ENCODE peak calls at places on chromosome X, in five cellular contexts. One of them, this sample, is unnamed. For H3K4me1, the result is how much of the 10 kb centered on the place peaks cover.

GRCh38 chrX:138034136-138034535 is 468.2 kb downstream of the ZIC3 start:
- DNase-seq in PC-3: peak
- DNase-seq in H9: no peak
- DNase-seq in mesenchymal stem cell: no peak
- DNase-seq in neural progenitor cell: peak
- DNase-seq in this sample: no peak

GRCh38 chrX:426881-427280 is 40.2 kb upstream of the PPP2R3B start:
- DNase-seq in PC-3: peak
- DNase-seq in H9: no peak
- DNase-seq in mesenchymal stem cell: peak
- DNase-seq in neural progenitor cell: no peak
- DNase-seq in this sample: no peak

GRCh38 chrX:5702890-5703289 is 525.8 kb downstream of the NLGN4X start:
- DNase-seq in PC-3: no peak
- DNase-seq in H9: no peak
- DNase-seq in mesenchymal stem cell: no peak
- DNase-seq in neural progenitor cell: no peak
- DNase-seq in this sample: no peak

GRCh38 chrX:153510383-153510782 is 7.1 kb upstream of the ATP2B3 start:
- DNase-seq in PC-3: no peak
- DNase-seq in H9: no peak
- DNase-seq in mesenchymal stem cell: no peak
- DNase-seq in neural progenitor cell: no peak
- DNase-seq in this sample: no peak

GRCh38 chrX:53580742-53581504 is 105.6 kb downstream of the HUWE1 start:
- DNase-seq in PC-3: no peak
- DNase-seq in H9: no peak
- DNase-seq in mesenchymal stem cell: no peak
- DNase-seq in neural progenitor cell: no peak
- DNase-seq in this sample: no peak

GRCh38 chrX:95703696-95704095 is 980.9 kb upstream of the DIAPH2 start:
- DNase-seq in PC-3: no peak
- DNase-seq in H9: no peak
- DNase-seq in mesenchymal stem cell: peak
- DNase-seq in neural progenitor cell: no peak
- DNase-seq in this sample: no peak

GRCh38 chrX:56729152-56729557 is at the start of gene NBDY:
- DNase-seq in PC-3: peak
- DNase-seq in H9: peak
- DNase-seq in mesenchymal stem cell: peak
- DNase-seq in neural progenitor cell: peak
- DNase-seq in this sample: peak

GRCh38 chrX:2635366-2635765 is 55.7 kb upstream of the CD99 start:
- DNase-seq in PC-3: no peak
- DNase-seq in H9: no peak
- DNase-seq in mesenchymal stem cell: no peak
- DNase-seq in neural progenitor cell: no peak
- DNase-seq in this sample: no peak

GRCh38 chrX:9857575-9857974 is 71.3 kb downstream of the SHROOM2 start:
- DNase-seq in PC-3: no peak
- DNase-seq in H9: no peak
- DNase-seq in mesenchymal stem cell: peak
- DNase-seq in neural progenitor cell: no peak
- DNase-seq in this sample: no peak

GRCh38 chrX:68695206-68695845 is 47.9 kb downstream of the STARD8 start:
- DNase-seq in PC-3: no peak
- DNase-seq in H9: no peak
- DNase-seq in mesenchymal stem cell: no peak
- DNase-seq in neural progenitor cell: no peak
- DNase-seq in this sample: no peak

GRCh38 chrX:68697036-68697435 is 49.6 kb downstream of the STARD8 start:
- DNase-seq in PC-3: no peak
- DNase-seq in H9: no peak
- DNase-seq in mesenchymal stem cell: no peak
- DNase-seq in neural progenitor cell: no peak
- DNase-seq in this sample: no peak

GRCh38 chrX:68696267-68696666 is 48.8 kb downstream of the STARD8 start:
- DNase-seq in PC-3: no peak
- DNase-seq in H9: no peak
- DNase-seq in mesenchymal stem cell: no peak
- DNase-seq in neural progenitor cell: no peak
- DNase-seq in this sample: no peak

GRCh38 chrX:68698955-68699354 is 51.5 kb downstream of the STARD8 start:
- DNase-seq in PC-3: no peak
- DNase-seq in H9: no peak
- DNase-seq in mesenchymal stem cell: no peak
- DNase-seq in neural progenitor cell: no peak
- DNase-seq in this sample: no peak

GRCh38 chrX:68697465-68698125 is 50.1 kb downstream of the STARD8 start:
- DNase-seq in PC-3: no peak
- DNase-seq in H9: no peak
- DNase-seq in mesenchymal stem cell: no peak
- DNase-seq in neural progenitor cell: no peak
- DNase-seq in this sample: no peak
- H3K4me1 ChIP-seq in PC-3: under half
- H3K4me1 ChIP-seq in H9: under half
- H3K4me1 ChIP-seq in mesenchymal stem cell: under half
- H3K4me1 ChIP-seq in neural progenitor cell: under half
- H3K4me1 ChIP-seq in this sample: under half

GRCh38 chrX:71623714-71624113 is 5.4 kb upstream of the CXCR3 start:
- DNase-seq in PC-3: no peak
- DNase-seq in H9: no peak
- DNase-seq in mesenchymal stem cell: no peak
- DNase-seq in neural progenitor cell: no peak
- DNase-seq in this sample: no peak
- H3K9ac ChIP-seq in PC-3: no peak
- H3K9ac ChIP-seq in H9: no peak
- H3K9ac ChIP-seq in mesenchymal stem cell: no peak
- H3K9ac ChIP-seq in neural progenitor cell: no peak
- H3K9ac ChIP-seq in this sample: no peak

GRCh38 chrX:115709039-115709438 is 148.1 kb downstream of the PLS3 start:
- DNase-seq in PC-3: peak
- DNase-seq in H9: no peak
- DNase-seq in mesenchymal stem cell: no peak
- DNase-seq in neural progenitor cell: no peak
- DNase-seq in this sample: no peak

GRCh38 chrX:115719171-115719570 is 158.2 kb downstream of the PLS3 start:
- DNase-seq in PC-3: no peak
- DNase-seq in H9: no peak
- DNase-seq in mesenchymal stem cell: no peak
- DNase-seq in neural progenitor cell: no peak
- DNase-seq in this sample: no peak

GRCh38 chrX:115712484-115712883 is 151.5 kb downstream of the PLS3 start:
- DNase-seq in PC-3: no peak
- DNase-seq in H9: no peak
- DNase-seq in mesenchymal stem cell: no peak
- DNase-seq in neural progenitor cell: no peak
- DNase-seq in this sample: no peak

GRCh38 chrX:115713465-115713864 is 152.5 kb downstream of the PLS3 start:
- DNase-seq in PC-3: peak
- DNase-seq in H9: no peak
- DNase-seq in mesenchymal stem cell: no peak
- DNase-seq in neural progenitor cell: no peak
- DNase-seq in this sample: no peak
- H3K27ac ChIP-seq in PC-3: no peak
- H3K27ac ChIP-seq in H9: no peak
- H3K27ac ChIP-seq in mesenchymal stem cell: no peak
- H3K27ac ChIP-seq in neural progenitor cell: no peak
- H3K27ac ChIP-seq in this sample: no peak

GRCh38 chrX:25016361-25016671 is 551 bp upstream of the ARX start:
- DNase-seq in PC-3: no peak
- DNase-seq in H9: no peak
- DNase-seq in mesenchymal stem cell: no peak
- DNase-seq in neural progenitor cell: peak
- DNase-seq in this sample: no peak
- H3K4me1 ChIP-seq in PC-3: under half
- H3K4me1 ChIP-seq in H9: under half
- H3K4me1 ChIP-seq in mesenchymal stem cell: under half
- H3K4me1 ChIP-seq in neural progenitor cell: under half
- H3K4me1 ChIP-seq in this sample: under half

GRCh38 chrX:107773906-107774435 is 1.6 kb downstream of the TSC22D3 start:
- DNase-seq in PC-3: no peak
- DNase-seq in H9: no peak
- DNase-seq in mesenchymal stem cell: no peak
- DNase-seq in neural progenitor cell: no peak
- DNase-seq in this sample: no peak

GRCh38 chrX:107777536-107777832 is at the start of gene NCBP2L:
- DNase-seq in PC-3: no peak
- DNase-seq in H9: no peak
- DNase-seq in mesenchymal stem cell: no peak
- DNase-seq in neural progenitor cell: no peak
- DNase-seq in this sample: no peak

GRCh38 chrX:107775000-107775733 is 420 bp downstream of the TSC22D3 start:
- DNase-seq in PC-3: no peak
- DNase-seq in H9: no peak
- DNase-seq in mesenchymal stem cell: no peak
- DNase-seq in neural progenitor cell: peak
- DNase-seq in this sample: no peak

GRCh38 chrX:107776649-107777535 is 641 bp upstream of the NCBP2L start:
- DNase-seq in PC-3: peak
- DNase-seq in H9: peak
- DNase-seq in mesenchymal stem cell: peak
- DNase-seq in neural progenitor cell: peak
- DNase-seq in this sample: peak

GRCh38 chrX:107775734-107776511 is at the start of gene TSC22D3:
- DNase-seq in PC-3: peak
- DNase-seq in H9: peak
- DNase-seq in mesenchymal stem cell: peak
- DNase-seq in neural progenitor cell: peak
- DNase-seq in this sample: peak
- H3K9ac ChIP-seq in PC-3: peak
- H3K9ac ChIP-seq in H9: no peak
- H3K9ac ChIP-seq in mesenchymal stem cell: peak
- H3K9ac ChIP-seq in neural progenitor cell: no peak
- H3K9ac ChIP-seq in this sample: peak

DNA sequence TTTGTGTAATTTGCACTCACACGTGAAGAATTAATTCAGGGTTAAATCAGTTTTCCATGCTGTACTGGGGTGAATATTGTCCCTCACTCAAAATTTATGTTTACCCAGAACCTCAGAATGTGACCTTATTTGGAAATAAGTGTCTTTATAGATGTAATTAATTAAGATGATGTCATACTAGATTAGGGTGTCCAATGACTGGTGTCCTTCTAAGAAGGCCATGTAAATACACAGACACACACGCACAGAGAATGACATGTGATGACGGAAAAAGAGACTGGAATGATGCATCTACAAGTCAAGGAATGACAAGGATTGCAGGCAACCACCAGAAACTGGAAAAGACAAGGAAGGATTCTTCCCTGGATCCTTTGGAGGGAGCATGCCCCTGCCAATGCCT is 84.6 kb upstream of the GPR34 start:
- DNase-seq in PC-3: no peak
- DNase-seq in H9: no peak
- DNase-seq in mesenchymal stem cell: no peak
- DNase-seq in neural progenitor cell: no peak
- DNase-seq in this sample: no peak
- H3K27ac ChIP-seq in PC-3: no peak
- H3K27ac ChIP-seq in H9: peak
- H3K27ac ChIP-seq in mesenchymal stem cell: no peak
- H3K27ac ChIP-seq in neural progenitor cell: no peak
- H3K27ac ChIP-seq in this sample: no peak

GRCh38 chrX:40085086-40085551 is 12.6 kb downstream of the BCOR start:
- DNase-seq in PC-3: peak
- DNase-seq in H9: peak
- DNase-seq in mesenchymal stem cell: peak
- DNase-seq in neural progenitor cell: no peak
- DNase-seq in this sample: no peak
- H3K4me1 ChIP-seq in PC-3: under half
- H3K4me1 ChIP-seq in H9: under half
- H3K4me1 ChIP-seq in mesenchymal stem cell: under half
- H3K4me1 ChIP-seq in neural progenitor cell: half or more
- H3K4me1 ChIP-seq in this sample: under half

This sample was measured in kidney.